ENCODE peak calls at places on chromosomes 16 and 17, in five cellular contexts. Y is stimulated activated CD4-positive, alpha-beta T cell treated with anti-CD3 and anti-CD28 coated beads, Interleukin-1b, Interleukin-23, amount 100 ng/mL, for 24 hours; V is ELF-1; W is spleen; N is H9. S is an unnamed sample.

GRCh38 chr16:678858-679807 is 1.1 kb upstream of the STUB1 start:
- DNase-seq in Y (no peak), N (peak), W (peak), V (peak), S (peak)

GRCh38 chr17:78585231-78585630 is 8.0 kb upstream of the DNAH17 start:
- DNase-seq in Y (no peak), N (no peak), V (no peak), W (peak), S (no peak)

GRCh38 chr17:6381526-6382135 is 53.3 kb downstream of the AIPL1 start:
- DNase-seq in N (no peak), V (no peak), W (no peak), Y (no peak), S (no peak)

GRCh38 chr17:33667671-33668070 is 374.6 kb upstream of the ASIC2 start:
- DNase-seq in W (no peak), N (no peak), V (no peak), Y (no peak), S (no peak)

GRCh38 chr16:29290631-29291247 is 115.8 kb downstream of the NPIPB11 start:
- DNase-seq in W (peak), Y (peak), V (peak), N (peak), S (peak)

GRCh38 chr17:50905460-50905803 is 39.3 kb upstream of the TOB1 start:
- DNase-seq in V (peak), Y (no peak), W (no peak), N (no peak), S (no peak)

GRCh38 chr16:17529982-17530760 is 59.4 kb upstream of the XYLT1 start:
- DNase-seq in N (no peak), Y (no peak), V (no peak), W (peak), S (no peak)

GRCh38 chr17:36934759-36935630 is 2.3 kb upstream of the LHX1 start:
- DNase-seq in V (peak), W (no peak), N (peak), Y (no peak), S (no peak)

GRCh38 chr16:9949396-9949795 is 232.8 kb downstream of the GRIN2A start:
- DNase-seq in Y (no peak), W (no peak), V (no peak), N (no peak), S (no peak)

GRCh38 chr16:83100679-83101078 is 473.9 kb downstream of the CDH13 start:
- DNase-seq in Y (no peak), N (no peak), V (no peak), W (no peak), S (no peak)

GRCh38 chr17:36034127-36034526 is 16.4 kb upstream of the CCL23 start:
- DNase-seq in W (no peak), N (no peak), Y (no peak), V (no peak), S (no peak)

S was measured in HFFc6.